ENCODE peak calls at places on chromosomes 4 and X, in four cellular contexts. M, Y, W and G are unnamed samples.

GRCh38 chrX:74111245-74111644 is 192.7 kb upstream of the ZCCHC13 start:
- DNase-seq in M (no peak), W (no peak), Y (no peak), G (no peak)

GRCh38 chrX:130896026-130896425 is 7.0 kb downstream of the ENOX2 start:
- DNase-seq in W (peak), Y (no peak), M (no peak), G (no peak)

GRCh38 chr4:173506780-173507211 is 23.2 kb downstream of the HAND2 start:
- DNase-seq in Y (no peak), W (no peak), M (no peak), G (no peak)

GRCh38 chr4:169410839-169411770 is 140.3 kb upstream of the SH3RF1 start:
- DNase-seq in W (peak), M (no peak), Y (no peak), G (peak)

GRCh38 chr4:22072240-22072639 is 123.7 kb upstream of the KCNIP4 start:
- DNase-seq in Y (no peak), W (no peak), M (no peak), G (no peak)

GRCh38 chr4:6050551-6050950 is 32.3 kb upstream of the C4orf50 start:
- DNase-seq in Y (no peak), W (no peak), M (no peak), G (no peak)

GRCh38 chrX:21373637-21374162 is 518 bp upstream of the CNKSR2 start:
- DNase-seq in Y (no peak), M (no peak), W (no peak), G (no peak)

GRCh38 chr4:2354760-2355159 is 63.7 kb downstream of the ZFYVE28 start:
- DNase-seq in M (no peak), Y (peak), W (no peak), G (no peak)

GRCh38 chrX:19889582-19890342 is 2.4 kb upstream of the SH3KBP1 start:
- DNase-seq in Y (no peak), M (no peak), W (peak), G (peak)

GRCh38 chr4:108943371-108943770 is 180.5 kb upstream of the ETNPPL start:
- DNase-seq in W (no peak), M (no peak), Y (no peak), G (no peak)

GRCh38 chr4:170698334-170698733 is 608.6 kb upstream of the AADAT start:
- DNase-seq in W (no peak), M (no peak), Y (no peak), G (no peak)

GRCh38 chr4:94480362-94480951 is 28.7 kb downstream of the PDLIM5 start:
- DNase-seq in M (no peak), W (no peak), Y (no peak), G (no peak)

GRCh38 chr4:93654276-93654675 is 174.3 kb upstream of the ATOH1 start:
- DNase-seq in Y (no peak), W (no peak), M (no peak), G (no peak)

GRCh38 chr4:88531549-88531948 is 8.0 kb upstream of the PYURF start:
- DNase-seq in Y (no peak), M (no peak), W (no peak), G (no peak)

GRCh38 chr4:81724925-81725329 is 253.2 kb upstream of the RASGEF1B start:
- DNase-seq in W (peak), Y (peak), M (peak), G (no peak)

GRCh38 chr4:177119693-177120092 is 190.0 kb upstream of the NEIL3 start:
- DNase-seq in W (no peak), Y (no peak), M (no peak), G (no peak)

GRCh38 chr4:152039085-152039484 is 278.3 kb upstream of the GATB start:
- DNase-seq in Y (no peak), W (peak), M (no peak), G (peak)

GRCh38 chr4:120198411-120198810 is 131.8 kb upstream of the MAD2L1 start:
- DNase-seq in Y (no peak), M (no peak), W (no peak), G (no peak)

GRCh38 chrX:65674351-65674893 is 7.0 kb downstream of the MSN start:
- DNase-seq in Y (no peak), M (no peak), W (no peak), G (no peak)

GRCh38 chr4:151993521-151993920 is 232.7 kb upstream of the GATB start:
- DNase-seq in W (no peak), Y (no peak), M (no peak), G (no peak)

GRCh38 chr4:90198086-90198847 is 71.1 kb downstream of the CCSER1 start:
- DNase-seq in M (no peak), W (no peak), Y (no peak), G (no peak)

GRCh38 chrX:115324194-115324593 is 34.7 kb downstream of the LUZP4 start:
- DNase-seq in W (peak), Y (peak), M (no peak), G (no peak)

GRCh38 chr4:27720010-27720766 is 859.5 kb downstream of the STIM2 start:
- DNase-seq in W (no peak), M (no peak), Y (no peak), G (no peak)

GRCh38 chrX:109777749-109778148 is 44.7 kb upstream of the ACSL4 start:
- DNase-seq in M (no peak), Y (no peak), W (no peak), G (no peak)

GRCh38 chrX:68694429-68695205 is 47.2 kb downstream of the STARD8 start:
- DNase-seq in Y (no peak), M (no peak), W (no peak), G (no peak)

GRCh38 chr4:72283357-72283756 is 251.6 kb downstream of the NPFFR2 start:
- DNase-seq in M (no peak), Y (no peak), W (no peak), G (no peak)

GRCh38 chr4:11497972-11498371 is 69.3 kb upstream of the HS3ST1 start:
- DNase-seq in Y (no peak), W (no peak), M (no peak), G (no peak)

GRCh38 chr4:20044936-20045335 is 206.8 kb upstream of the SLIT2 start:
- DNase-seq in W (no peak), Y (no peak), M (no peak), G (no peak)

GRCh38 chrX:71542411-71542810 is 9.5 kb downstream of the OGT start:
- DNase-seq in W (peak), M (no peak), Y (no peak), G (peak)

GRCh38 chr4:148443550-148444295 is 1.5 kb upstream of the NR3C2 start:
- DNase-seq in M (peak), W (no peak), Y (peak), G (no peak)

GRCh38 chrX:22690116-22690515 is 309.6 kb upstream of the DDX53 start:
- DNase-seq in W (no peak), M (no peak), Y (no peak), G (no peak)

GRCh38 chr4:92232566-92232965 is 71.2 kb upstream of the GRID2 start:
- DNase-seq in M (no peak), W (peak), Y (no peak), G (peak)

GRCh38 chr4:24973471-24974251 is 57.1 kb downstream of the LGI2 start:
- DNase-seq in W (no peak), Y (peak), M (peak), G (peak)

GRCh38 chr4:171846232-171846631 is 33.0 kb downstream of the GALNTL6 start:
- DNase-seq in Y (peak), W (peak), M (no peak), G (peak)

DNA sequence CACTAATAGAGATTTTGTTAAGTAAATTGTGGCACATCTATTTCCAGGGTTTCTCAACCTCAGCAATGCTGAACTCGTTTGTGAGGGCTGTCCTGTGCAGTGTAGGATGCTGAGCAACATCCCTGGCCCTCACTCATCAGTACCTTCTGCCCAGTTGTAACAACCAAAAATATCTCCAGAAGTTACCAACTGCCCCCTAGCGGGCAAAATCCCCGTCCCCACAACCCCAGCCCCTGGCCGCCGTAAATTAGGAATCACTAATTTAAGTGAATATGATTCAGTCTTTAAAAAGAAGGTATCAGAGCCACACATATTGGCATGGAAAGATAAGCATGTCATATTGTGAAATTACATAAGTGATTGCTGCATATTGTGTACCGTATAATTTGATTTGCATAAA is 123.4 kb downstream of the ASB9 start:
- DNase-seq in M (no peak), Y (peak), W (peak), G (no peak)
- TF ChIP-seq CTCF in M (peak), Y (peak), W (peak), G (peak)

GRCh38 chr4:15042529-15043167 is 40.4 kb downstream of the CPEB2 start:
- DNase-seq in Y (no peak), M (no peak), W (peak), G (peak)

GRCh38 chr4:15040916-15041463 is 38.7 kb downstream of the CPEB2 start:
- DNase-seq in M (no peak), W (peak), Y (no peak), G (no peak)

GRCh38 chr4:15043922-15044321 is 41.6 kb downstream of the CPEB2 start:
- DNase-seq in Y (no peak), W (no peak), M (no peak), G (no peak)

GRCh38 chr4:15037923-15038541 is 35.8 kb downstream of the CPEB2 start:
- DNase-seq in W (peak), M (no peak), Y (no peak), G (no peak)

GRCh38 chr4:15043226-15043625 is 40.9 kb downstream of the CPEB2 start:
- DNase-seq in Y (no peak), M (no peak), W (peak), G (no peak)
- TF ChIP-seq CTCF in Y (no peak), M (no peak), W (peak), G (peak)

GRCh38 chrX:133183806-133184205 is 34.3 kb downstream of the TFDP3 start:
- DNase-seq in M (no peak), W (no peak), Y (no peak), G (no peak)

GRCh38 chrX:133185119-133185518 is 33.0 kb downstream of the TFDP3 start:
- DNase-seq in Y (no peak), M (no peak), W (no peak), G (no peak)

GRCh38 chrX:133177202-133177601 is 41.0 kb downstream of the TFDP3 start:
- DNase-seq in Y (no peak), M (no peak), W (no peak), G (no peak)

GRCh38 chrX:133179500-133179899 is 38.7 kb downstream of the TFDP3 start:
- DNase-seq in M (no peak), Y (no peak), W (no peak), G (no peak)
- TF ChIP-seq CTCF in M (no peak), Y (no peak), W (no peak), G (no peak)

DNA sequence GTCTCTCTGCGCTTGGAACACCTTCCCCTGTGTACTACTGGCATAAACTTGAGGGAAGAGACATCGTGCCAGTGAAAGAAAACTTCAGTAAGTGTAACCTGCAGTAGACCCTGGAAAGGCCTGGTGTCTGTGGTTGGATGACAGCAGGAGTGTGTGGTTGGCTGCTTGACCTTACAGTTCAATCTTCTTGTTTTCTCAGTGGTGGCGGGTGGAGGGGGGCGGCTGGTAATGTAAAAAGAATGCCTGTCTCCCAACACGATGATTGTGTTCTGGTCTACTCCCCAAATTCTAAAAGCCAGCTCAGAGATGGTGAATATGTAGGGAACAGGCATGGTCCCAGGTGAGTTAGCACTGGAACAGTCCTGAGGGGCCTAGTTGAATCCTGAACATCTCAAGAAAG is 18.6 kb downstream of the PSMD10 start:
- DNase-seq in W (peak), Y (no peak), M (no peak), G (peak)
- TF ChIP-seq CTCF in W (no peak), Y (no peak), M (no peak), G (no peak)

GRCh38 chr4:73945140-73945539 is 36.7 kb downstream of the PF4 start:
- DNase-seq in W (no peak), Y (no peak), M (no peak), G (no peak)

GRCh38 chr4:73952352-73952751 is 29.5 kb downstream of the PF4 start:
- DNase-seq in W (no peak), M (no peak), Y (no peak), G (no peak)

GRCh38 chr4:73947239-73947985 is 34.4 kb downstream of the PF4 start:
- DNase-seq in M (no peak), Y (no peak), W (no peak), G (no peak)

GRCh38 chr4:73945674-73946449 is 36.0 kb downstream of the PF4 start:
- DNase-seq in W (no peak), M (no peak), Y (no peak), G (no peak)

GRCh38 chr4:73948990-73949706 is 32.7 kb downstream of the PF4 start:
- DNase-seq in M (no peak), W (no peak), Y (no peak), G (no peak)
- TF ChIP-seq CTCF in M (no peak), W (no peak), Y (no peak), G (no peak)

DNA sequence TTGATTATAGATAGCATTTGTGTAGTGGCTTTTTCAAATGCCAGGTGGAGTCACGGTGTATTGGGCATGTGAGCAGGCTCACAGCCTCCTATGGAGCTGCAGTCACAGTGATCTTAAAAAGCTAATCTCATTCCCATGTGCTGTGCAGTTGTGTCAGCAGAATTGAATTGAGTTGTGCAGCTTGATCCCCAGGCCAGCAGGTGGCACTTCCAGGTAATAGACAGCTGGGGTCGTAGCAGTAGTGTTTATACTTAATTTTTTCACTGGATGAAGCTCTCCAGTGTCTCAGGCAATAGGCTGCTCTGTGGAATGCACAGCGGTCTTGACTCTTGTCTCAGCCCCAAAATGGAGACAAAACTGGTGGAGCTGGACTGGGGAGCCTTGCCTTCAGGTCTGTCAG is 1028.1 kb downstream of the SH3BGRL start:
- DNase-seq in M (no peak), Y (no peak), W (no peak), G (no peak)
- TF ChIP-seq CTCF in M (no peak), Y (no peak), W (no peak), G (no peak)

GRCh38 chr4:74830928-74831327 is 36.6 kb upstream of the BTC start:
- DNase-seq in W (peak), Y (no peak), M (no peak), G (no peak)
- TF ChIP-seq CTCF in W (peak), Y (no peak), M (no peak), G (peak)